ENCODE peak calls at places on chromosomes 6 and 20, in four cellular contexts. P, T, Z and N are unnamed samples.

GRCh38 chr6:129849456-129849855 is 11.7 kb downstream of the TMEM244 start:
- DNase-seq in P (peak), T (peak), Z (no peak), N (no peak)

GRCh38 chr6:131946992-131947955 is 3.9 kb downstream of the CCN2 start:
- DNase-seq in P (peak), T (peak), Z (no peak), N (no peak)

GRCh38 chr20:37095108-37095608 is 639 bp downstream of the RBL1 start:
- DNase-seq in P (no peak), T (no peak), Z (no peak), N (peak)

GRCh38 chr6:71490876-71491275 is 202.3 kb downstream of the OGFRL1 start:
- DNase-seq in P (no peak), T (no peak), Z (no peak), N (no peak)

GRCh38 chr6:134296762-134297161 is 21.1 kb downstream of the SGK1 start:
- DNase-seq in P (no peak), T (no peak), Z (no peak), N (no peak)

GRCh38 chr20:31842471-31843157 is 2.8 kb downstream of the FOXS1 start:
- DNase-seq in P (no peak), T (peak), Z (no peak), N (no peak)

GRCh38 chr6:133698272-133698671 is 190.6 kb upstream of the TCF21 start:
- DNase-seq in P (no peak), T (no peak), Z (no peak), N (no peak)

GRCh38 chr20:43916073-43916874 is 1.6 kb downstream of the TOX2 start:
- DNase-seq in P (no peak), T (peak), Z (no peak), N (no peak)

GRCh38 chr6:45591306-45591705 is 213.6 kb upstream of the SUPT3H start:
- DNase-seq in P (peak), T (peak), Z (no peak), N (no peak)

GRCh38 chr20:36415475-36416002 is 109.4 kb downstream of the DLGAP4 start:
- DNase-seq in P (no peak), T (no peak), Z (no peak), N (no peak)

GRCh38 chr6:5115168-5115567 is 30.0 kb downstream of the PPP1R3G start:
- DNase-seq in P (no peak), T (peak), Z (no peak), N (no peak)

GRCh38 chr6:1858865-1859264 is 249.2 kb downstream of the FOXC1 start:
- DNase-seq in P (no peak), T (no peak), Z (no peak), N (no peak)

GRCh38 chr20:9185511-9185910 is 116.6 kb downstream of the PLCB4 start:
- DNase-seq in P (peak), T (peak), Z (no peak), N (no peak)

GRCh38 chr6:142800240-142800639 is 144.7 kb downstream of the HIVEP2 start:
- DNase-seq in P (no peak), T (no peak), Z (no peak), N (no peak)

GRCh38 chr20:31593221-31594001 is 11.7 kb upstream of the ID1 start:
- DNase-seq in P (peak), T (peak), Z (no peak), N (no peak)

DNA sequence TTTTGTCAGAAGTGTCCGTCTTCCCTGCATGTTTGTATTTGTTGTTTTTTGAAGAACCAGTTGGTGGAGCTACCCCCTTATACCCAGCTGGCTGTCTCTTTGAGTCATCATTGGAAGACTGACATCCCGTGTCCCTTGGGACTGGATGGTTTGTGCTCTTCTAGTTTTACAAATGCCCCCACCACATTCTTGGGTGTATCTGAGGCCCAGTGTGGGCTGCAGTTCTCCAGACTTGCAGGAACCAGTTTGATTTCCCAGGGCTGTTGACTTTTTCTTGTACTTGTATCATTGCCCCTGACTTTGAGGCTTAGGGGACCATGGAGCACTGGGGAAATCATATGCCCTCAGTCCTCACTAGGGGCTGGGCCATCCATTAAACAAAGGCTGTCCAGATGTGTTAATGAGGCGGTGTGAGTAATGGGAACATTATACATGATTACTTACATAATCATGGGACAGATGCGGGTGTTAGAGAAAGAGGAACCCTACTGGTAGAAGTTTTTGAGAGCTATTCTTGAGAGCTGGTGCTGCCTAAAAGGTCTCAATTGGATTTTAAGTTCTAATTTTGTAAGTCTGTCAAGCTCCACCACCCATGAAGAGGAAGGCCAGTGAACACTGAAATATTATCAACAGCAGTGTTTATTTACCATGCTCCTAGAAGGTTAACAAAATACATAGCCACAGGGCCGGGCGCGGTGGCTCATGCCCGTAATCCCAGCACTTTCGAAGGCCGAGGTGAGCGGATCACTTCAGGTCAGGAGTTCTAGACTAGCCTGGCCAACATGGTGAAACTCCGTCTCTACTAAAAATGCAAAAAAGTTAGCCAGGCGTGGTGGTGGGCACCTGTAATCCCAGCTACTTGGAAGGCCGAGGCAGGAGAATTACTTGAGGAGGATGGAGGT is 8.5 kb downstream of the JARID2 start:
- DNase-seq in P (peak), T (no peak), Z (no peak), N (no peak)
- H3K4me3 ChIP-seq in P (no peak), T (no peak), Z (no peak), N (peak)

DNA sequence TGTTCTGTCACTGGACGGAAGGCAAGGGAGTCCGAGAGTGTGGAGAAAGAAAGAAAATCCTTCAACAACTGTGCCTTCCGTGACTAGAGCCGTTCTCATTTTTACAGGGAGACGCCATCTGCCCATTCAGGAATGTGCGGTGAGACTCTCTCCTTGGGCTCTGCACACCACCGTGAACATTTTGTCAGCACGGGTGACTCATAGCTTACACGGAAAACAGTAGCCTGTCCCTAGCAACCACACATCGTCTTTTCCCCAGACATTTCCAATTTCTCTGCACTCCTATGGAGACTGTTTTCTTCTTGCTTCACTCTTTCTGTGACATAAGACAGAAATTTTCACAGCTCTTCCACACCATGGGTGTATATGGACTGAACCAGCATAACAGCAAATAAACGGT is 55.1 kb downstream of the TBXT start:
- DNase-seq in P (no peak), T (peak), Z (no peak), N (no peak)
- H3K4me3 ChIP-seq in P (no peak), T (peak), Z (no peak), N (no peak)

GRCh38 chr6:81613606-81614005 is 138.9 kb downstream of the TENT5A start:
- DNase-seq in P (peak), T (peak), Z (no peak), N (no peak)

GRCh38 chr6:81612136-81612535 is 140.3 kb downstream of the TENT5A start:
- DNase-seq in P (no peak), T (no peak), Z (no peak), N (no peak)

GRCh38 chr6:81609736-81610135 is 142.7 kb downstream of the TENT5A start:
- DNase-seq in P (no peak), T (no peak), Z (no peak), N (no peak)

GRCh38 chr6:81608776-81609175 is 143.7 kb downstream of the TENT5A start:
- DNase-seq in P (peak), T (no peak), Z (no peak), N (no peak)

GRCh38 chr6:81614292-81614691 is 138.2 kb downstream of the TENT5A start:
- DNase-seq in P (no peak), T (peak), Z (peak), N (no peak)
- H3K4me3 ChIP-seq in P (no peak), T (no peak), Z (no peak), N (no peak)

DNA sequence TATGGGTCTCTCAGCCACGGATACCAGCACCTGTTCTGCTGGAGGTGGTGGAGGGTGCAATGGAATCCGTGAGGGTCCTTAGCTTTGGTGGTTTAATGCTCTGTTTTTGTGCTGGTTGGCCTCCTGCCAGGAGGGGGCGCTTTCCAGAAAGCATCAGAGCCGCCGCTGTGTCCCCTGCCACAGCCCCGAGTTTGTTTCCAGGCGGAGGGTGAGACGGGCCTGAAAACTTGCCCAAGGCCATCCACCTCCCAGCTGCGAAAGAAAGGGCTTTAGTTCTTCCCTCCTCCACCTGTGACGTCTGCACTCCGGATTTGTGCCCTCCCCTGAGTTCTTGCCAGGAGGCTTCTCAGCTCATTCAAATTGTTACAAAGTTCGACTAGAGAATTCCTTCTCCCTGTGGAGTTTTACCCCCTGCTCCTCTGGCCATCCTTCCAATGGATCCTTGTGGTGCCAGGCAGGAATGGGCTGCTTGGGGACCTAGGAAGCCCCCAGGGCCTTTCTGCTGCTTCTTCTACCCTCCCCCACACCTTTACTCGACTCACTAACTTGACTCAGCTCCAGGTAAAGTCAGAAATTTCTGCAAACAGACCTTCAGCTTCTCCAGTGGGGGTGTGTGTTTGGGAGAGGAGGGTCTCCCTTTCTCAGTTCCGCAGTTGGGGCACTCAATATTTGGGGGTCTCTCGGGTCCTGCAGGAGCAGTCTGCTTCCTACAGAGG is 873.7 kb downstream of the KIF16B start:
- DNase-seq in P (peak), T (no peak), Z (no peak), N (no peak)
- H3K4me3 ChIP-seq in P (peak), T (no peak), Z (no peak), N (no peak)

GRCh38 chr6:139133733-139134360 is 1.0 kb upstream of the HECA start:
- DNase-seq in P (no peak), T (no peak), Z (no peak), N (no peak)
- H3K4me3 ChIP-seq in P (no peak), T (no peak), Z (no peak), N (no peak)

DNA sequence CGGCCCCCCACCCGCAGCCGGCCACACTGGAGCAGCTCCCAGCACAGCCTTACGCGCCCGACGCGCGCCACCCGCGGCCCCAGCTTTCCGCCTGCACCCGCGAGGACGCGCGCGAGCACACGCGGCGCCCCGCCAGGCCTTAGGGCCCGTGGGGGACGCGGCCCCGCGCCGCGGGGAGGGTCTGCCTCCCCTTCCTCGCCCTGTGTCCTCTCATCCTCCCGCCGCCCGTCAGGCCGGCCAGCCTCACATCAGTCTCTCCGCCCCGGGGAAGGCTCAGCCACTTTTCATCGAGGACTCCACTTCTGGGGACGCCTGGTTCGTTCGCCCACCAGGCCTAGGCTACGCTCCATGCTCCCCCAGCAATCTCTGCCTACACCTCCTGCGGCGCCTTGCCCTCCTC is 12.6 kb upstream of the SLC22A7 start:
- DNase-seq in P (no peak), T (no peak), Z (no peak), N (no peak)
- H3K4me3 ChIP-seq in P (no peak), T (no peak), Z (no peak), N (peak)